ENCODE peak calls at places on chromosomes 4 and X, in six cellular contexts. E is H9, J is IMR-90, A is neuronal stem cell, H is H1, T is trophoblast cell. G is an unnamed sample.
A peak's percentile ranks its signal among the peaks of the same experiment; 100 is the strongest.

GRCh38 chr4:182093431-182093831 is 149.8 kb upstream of the TENM3 start:
- DNase-seq in T (peak; percentile 2), E (no peak), J (no peak), H (no peak), A (no peak), G (no peak)

GRCh38 chrX:17608898-17609297 is 128.4 kb upstream of the SCML1 start:
- DNase-seq in E (no peak), H (no peak), A (no peak), T (no peak), J (no peak), G (no peak)

GRCh38 chr4:105208556-105208955 is 61.9 kb downstream of the TET2 start:
- DNase-seq in H (no peak), J (no peak), E (no peak), T (no peak), A (peak; percentile 45), G (no peak)

GRCh38 chr4:59247032-59247431 is 1953.1 kb upstream of the ADGRL3 start:
- DNase-seq in A (no peak), H (no peak), E (no peak), T (no peak), J (no peak), G (peak; percentile 1)

GRCh38 chrX:106649523-106650428 is 38.0 kb downstream of the RADX start:
- DNase-seq in A (no peak), T (no peak), H (no peak), J (no peak), E (no peak), G (no peak)

GRCh38 chrX:48509619-48510018 is 827 bp downstream of the PORCN start:
- DNase-seq in J (no peak), T (no peak), A (no peak), E (no peak), H (no peak), G (no peak)

GRCh38 chr4:114087596-114088230 is 108.3 kb upstream of the ARSJ start:
- DNase-seq in A (no peak), J (peak; percentile 87), E (no peak), H (no peak), T (no peak), G (peak; percentile 46)

GRCh38 chrX:46687619-46688018 is 71.3 kb downstream of the SLC9A7 start:
- DNase-seq in H (no peak), J (peak; percentile 29), T (no peak), E (no peak), A (no peak), G (no peak)

GRCh38 chrX:5242091-5242790 is 986.4 kb downstream of the NLGN4X start:
- DNase-seq in H (peak; percentile 1), T (no peak), J (no peak), E (peak; percentile 56), A (no peak), G (no peak)

GRCh38 chrX:70168238-70169188 is 8.8 kb upstream of the DGAT2L6 start:
- DNase-seq in A (no peak), T (peak; percentile 2), E (peak; percentile 48), H (peak; percentile 10), J (peak; percentile 77), G (peak; percentile 66)

GRCh38 chr4:148574502-148574901 is 132.3 kb upstream of the NR3C2 start:
- DNase-seq in T (peak; percentile 96), E (no peak), H (no peak), A (no peak), J (peak; percentile 72), G (no peak)

GRCh38 chrX:3384330-3384729 is 37.9 kb upstream of the MXRA5 start:
- DNase-seq in T (no peak), E (no peak), A (no peak), J (no peak), H (no peak), G (no peak)

GRCh38 chrX:42680651-42681050 is 97.3 kb downstream of the PPP1R2C start:
- DNase-seq in H (peak; percentile 10), E (peak; percentile 53), T (no peak), J (no peak), A (peak; percentile 1), G (peak; percentile 16)

GRCh38 chrX:149630681-149631292 is 805 bp downstream of the TMEM185A start:
- DNase-seq in H (no peak), J (peak; percentile 55), E (no peak), T (no peak), A (no peak), G (peak; percentile 74)

GRCh38 chrX:143635915-143636314 is at the start of gene SLITRK4:
- DNase-seq in E (peak; percentile 82), H (peak; percentile 49), T (no peak), A (peak; percentile 62), J (no peak), G (peak; percentile 73)

DNA sequence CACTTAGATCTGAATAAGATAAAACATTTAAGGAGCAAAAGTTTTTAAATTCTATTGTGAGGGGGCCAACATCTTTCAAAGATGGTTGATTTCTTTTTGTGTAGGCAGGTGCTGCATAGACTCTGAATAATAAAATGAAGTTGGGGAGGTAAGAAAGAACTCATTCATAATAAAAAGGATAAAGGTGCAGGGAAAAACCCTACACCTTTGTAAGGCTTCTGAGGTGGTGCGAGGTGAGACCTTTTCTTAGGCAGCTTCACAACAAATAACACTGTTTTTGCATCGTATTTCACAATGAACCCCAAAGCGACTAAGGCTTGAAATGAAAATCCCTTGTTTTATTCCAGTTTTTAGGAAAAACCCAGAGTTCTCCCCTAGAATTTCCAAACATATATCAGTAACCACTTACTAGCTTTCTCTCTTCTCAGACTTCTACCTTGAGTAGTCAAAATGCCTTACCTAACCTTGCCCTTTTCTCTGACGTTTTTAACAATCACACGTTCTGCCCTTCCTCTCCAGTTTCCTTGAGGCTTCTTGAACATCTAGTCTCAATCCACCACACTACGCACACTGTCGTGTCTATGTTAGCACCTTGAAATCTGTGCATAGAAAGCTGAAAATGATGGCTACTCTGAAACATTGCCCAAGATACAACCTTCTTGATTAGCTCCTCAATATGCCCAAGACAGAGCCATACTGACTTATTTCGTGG is 30.2 kb downstream of the MAML3 start:
- DNase-seq in A (no peak), T (no peak), H (no peak), J (no peak), E (no peak), G (no peak)
- H4K8ac ChIP-seq in A (no peak overlapping the region), T (no peak overlapping the region), H (no peak overlapping the region), J (no peak overlapping the region), E (no peak overlapping the region), G (no peak overlapping the region)

DNA sequence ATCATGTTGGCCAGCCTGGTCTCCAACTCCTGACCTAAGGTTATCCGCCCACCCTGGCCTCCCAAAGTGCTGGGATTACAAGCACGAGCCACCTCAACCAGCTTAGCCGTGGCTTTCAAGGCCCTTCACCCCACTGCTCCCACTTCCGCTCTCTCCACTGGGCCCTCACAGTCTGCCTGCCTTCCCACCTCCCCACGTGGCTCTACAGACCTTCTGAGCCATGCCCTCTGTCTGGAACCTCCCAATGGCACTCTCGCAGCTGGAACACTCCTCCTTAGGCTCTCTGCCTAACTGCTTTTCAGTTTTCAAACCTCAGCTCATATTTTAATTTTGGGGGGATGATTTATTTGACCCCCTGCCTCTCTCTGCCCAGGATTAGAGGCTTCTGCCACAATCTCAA is 59.3 kb upstream of the SH3RF1 start:
- DNase-seq in E (no peak), J (no peak), H (no peak), A (no peak), T (no peak), G (no peak)
- H3K9me3 ChIP-seq in E (no peaks in the 10 kb centered on the region), J (no peaks in the 10 kb centered on the region), H (no peaks in the 10 kb centered on the region), A (no peaks in the 10 kb centered on the region), T (peaks cover 2% of the 10 kb centered on the region), G (no peaks in the 10 kb centered on the region)

DNA sequence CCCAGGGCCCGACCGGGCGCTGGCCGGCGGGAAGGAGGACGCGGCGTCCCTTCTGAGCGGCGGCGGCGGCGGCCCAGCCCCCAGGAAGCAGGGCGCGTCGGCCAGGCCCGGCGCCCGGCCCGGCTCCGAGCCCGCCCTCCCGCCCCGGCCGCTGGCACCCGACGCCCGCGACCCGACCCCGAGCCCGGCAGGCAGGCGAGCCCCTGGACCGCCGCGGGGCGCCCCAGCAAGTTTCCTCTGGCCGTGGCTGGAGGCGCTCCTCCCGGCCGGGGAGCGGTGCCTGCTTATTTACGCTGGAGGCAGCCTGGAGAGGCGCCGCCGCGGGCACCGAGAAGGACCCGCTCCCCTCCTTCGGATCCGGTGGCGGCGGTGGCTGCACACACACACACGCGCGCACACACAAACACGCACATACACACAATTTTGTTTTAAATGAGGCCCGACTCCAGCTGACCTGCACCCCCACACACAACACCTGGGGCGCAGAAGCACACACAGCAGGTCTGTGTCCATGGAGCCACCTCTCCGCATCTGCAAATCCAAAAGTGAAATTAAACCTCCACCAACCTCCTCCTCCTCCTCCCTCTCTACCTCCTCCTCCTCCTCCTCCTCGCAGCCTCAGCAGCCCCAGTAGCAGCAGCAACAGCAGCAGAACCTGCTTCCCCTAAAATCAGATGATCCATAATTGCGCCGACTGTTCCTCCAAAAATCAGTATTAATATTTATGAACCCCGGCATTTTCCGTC is 662 bp downstream of the IRF2 start:
- DNase-seq in J (peak; percentile 32), H (no peak), T (no peak), E (no peak), A (peak; percentile 39), G (peak; percentile 70)
- H4K8ac ChIP-seq in J (peak overlapping the region; percentile 79), H (peak overlapping the region; percentile 79), T (peak overlapping the region; percentile 82), E (no peak overlapping the region), A (no peak overlapping the region), G (peak overlapping the region; percentile 82)

GRCh38 chrX:45497290-45497689 is 296.6 kb upstream of the DIPK2B start:
- DNase-seq in J (peak; percentile 22), H (no peak), T (no peak), A (no peak), E (no peak), G (no peak)
- H3K9me3 ChIP-seq in J (peaks cover 2% of the 10 kb centered on the region), H (no peaks in the 10 kb centered on the region), T (no peaks in the 10 kb centered on the region), A (peaks cover 2% of the 10 kb centered on the region), E (peaks cover 3% of the 10 kb centered on the region), G (peaks cover 60% of the 10 kb centered on the region)

GRCh38 chr4:133801858-133802257 is 399.7 kb downstream of the PABPC4L start:
- DNase-seq in T (no peak), J (no peak), A (peak; percentile 39), E (no peak), H (no peak), G (peak; percentile 5)

GRCh38 chr4:133800966-133801365 is 400.6 kb downstream of the PABPC4L start:
- DNase-seq in H (no peak), J (no peak), T (no peak), A (no peak), E (no peak), G (no peak)

GRCh38 chr4:133802741-133803140 is 398.8 kb downstream of the PABPC4L start:
- DNase-seq in H (no peak), E (no peak), J (peak; percentile 75), A (no peak), T (no peak), G (peak; percentile 7)

GRCh38 chr4:133799916-133800315 is 401.7 kb downstream of the PABPC4L start:
- DNase-seq in T (no peak), E (no peak), H (no peak), J (no peak), A (no peak), G (no peak)
- H4K8ac ChIP-seq in T (no peak overlapping the region), E (no peak overlapping the region), H (no peak overlapping the region), J (no peak overlapping the region), A (no peak overlapping the region), G (no peak overlapping the region)

GRCh38 chrX:55593756-55594257 is 29.4 kb upstream of the FOXR2 start:
- DNase-seq in H (no peak), T (no peak), E (no peak), J (no peak), A (no peak), G (no peak)
- H3K9me3 ChIP-seq in H (no peaks in the 10 kb centered on the region), T (peaks cover 2% of the 10 kb centered on the region), E (peaks cover 40% of the 10 kb centered on the region), J (no peaks in the 10 kb centered on the region), A (no peaks in the 10 kb centered on the region), G (peaks cover 7% of the 10 kb centered on the region)

GRCh38 chr4:82890602-82890912 is 396 bp downstream of the SEC31A start:
- DNase-seq in T (no peak), E (no peak), A (no peak), J (no peak), H (no peak), G (no peak)
- H4K8ac ChIP-seq in T (peak overlapping the region; percentile 90), E (no peak overlapping the region), A (no peak overlapping the region), J (peak overlapping the region; percentile 96), H (peak overlapping the region; percentile 93), G (peak overlapping the region; percentile 76)

G was measured in mesenchymal stem cell.